ENCODE peak calls at places on chromosomes 4 and X, in ten cellular contexts. B, M, R, Q, N, D, F, E, V and T are unnamed samples.

GRCh38 chrX:12162420-12162819 is 24.1 kb downstream of the FRMPD4 start:
- DNase-seq in B (no peak), M (no peak), R (no peak), Q (no peak), N (no peak), D (no peak), F (peak; percentile 14), E (no peak), V (no peak), T (no peak)

GRCh38 chr4:55184600-55185523 is 59.5 kb upstream of the KDR start:
- DNase-seq in B (no peak), M (no peak), R (no peak), Q (no peak), N (peak; percentile 29), D (peak; percentile 52), F (no peak), E (peak; percentile 66), V (no peak), T (peak; percentile 27)

GRCh38 chr4:145709843-145710242 is 29.9 kb downstream of the C4orf51 start:
- DNase-seq in B (peak; percentile 19), M (no peak), R (no peak), Q (no peak), N (no peak), D (no peak), F (peak; percentile 52), E (no peak), V (no peak), T (no peak)

GRCh38 chrX:135421537-135421931 is 210 bp upstream of the SMIM10L2A start:
- DNase-seq in B (peak; percentile 75), M (peak; percentile 86), R (peak; percentile 78), Q (peak; percentile 93), N (peak; percentile 82), D (peak; percentile 91), F (peak; percentile 7), E (peak; percentile 87), V (peak; percentile 92), T (peak; percentile 86)

GRCh38 chr4:106032851-106033286 is 137.6 kb downstream of the NPNT start:
- DNase-seq in B (no peak), M (no peak), R (no peak), Q (no peak), N (no peak), D (no peak), F (no peak), E (no peak), V (no peak), T (no peak)

GRCh38 chrX:45261005-45261404 is 60.3 kb upstream of the DIPK2B start:
- DNase-seq in B (no peak), M (no peak), R (no peak), Q (no peak), N (no peak), D (no peak), F (no peak), E (no peak), V (no peak), T (no peak)

GRCh38 chr4:88107406-88108107 is 50.9 kb downstream of the ABCG2 start:
- DNase-seq in B (no peak), M (no peak), R (no peak), Q (no peak), N (no peak), D (no peak), F (no peak), E (peak; percentile 40), V (no peak), T (no peak)

GRCh38 chr4:4782969-4783368 is 76.5 kb upstream of the MSX1 start:
- DNase-seq in B (no peak), M (no peak), R (no peak), Q (no peak), N (no peak), D (no peak), F (no peak), E (no peak), V (peak; percentile 72), T (no peak)

GRCh38 chr4:31175242-31175910 is 455.2 kb downstream of the PCDH7 start:
- DNase-seq in B (no peak), M (no peak), R (no peak), Q (no peak), N (no peak), D (no peak), F (no peak), E (no peak), V (no peak), T (no peak)

GRCh38 chr4:158624889-158625478 is 46.7 kb downstream of the C4orf46 start:
- DNase-seq in B (no peak), M (peak; percentile 75), R (no peak), Q (no peak), N (no peak), D (no peak), F (peak; percentile 44), E (peak; percentile 18), V (no peak), T (peak; percentile 23)

GRCh38 chrX:121579016-121579760 is 531.8 kb downstream of the GLUD2 start:
- DNase-seq in B (no peak), M (peak; percentile 45), R (no peak), Q (no peak), N (no peak), D (no peak), F (no peak), E (peak; percentile 26), V (no peak), T (peak; percentile 0)

GRCh38 chr4:106286611-106287010 is 29.4 kb downstream of the TBCK start:
- DNase-seq in B (no peak), M (no peak), R (no peak), Q (no peak), N (no peak), D (no peak), F (no peak), E (no peak), V (no peak), T (no peak)

GRCh38 chr4:143335979-143336827 is 473 bp upstream of the GAB1 start:
- DNase-seq in B (peak; percentile 69), M (peak; percentile 95), R (peak; percentile 73), Q (peak; percentile 96), N (peak; percentile 87), D (no peak), F (peak; percentile 73), E (peak; percentile 92), V (peak; percentile 97), T (peak; percentile 74)

DNA sequence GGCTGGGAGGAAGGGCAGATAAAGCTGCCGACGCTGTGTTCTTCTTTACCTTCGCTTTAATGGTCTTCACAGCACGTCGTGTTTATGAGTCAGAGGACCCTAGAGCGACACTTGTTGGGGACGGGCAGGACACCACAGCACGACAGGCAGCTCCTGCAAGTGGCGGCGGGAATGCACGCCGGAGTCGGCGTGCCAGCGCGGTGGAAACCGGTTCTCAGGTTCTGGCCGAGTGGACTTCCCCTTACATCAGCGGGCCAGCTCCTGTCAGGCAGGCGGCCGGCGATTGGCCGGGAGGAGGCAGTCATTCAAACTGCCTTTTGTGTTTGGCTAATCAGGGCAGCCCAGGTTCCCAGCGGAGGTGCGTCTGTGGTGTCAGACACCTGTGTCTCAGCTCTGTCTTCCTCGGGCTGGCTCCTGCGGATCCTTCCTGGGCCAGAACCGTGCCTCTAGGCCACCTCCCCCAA is 150.9 kb downstream of the SHROOM3 start:
- DNase-seq in B (peak; percentile 51), M (peak; percentile 91), R (peak; percentile 56), Q (no peak), N (peak; percentile 95), D (no peak), F (no peak), E (peak; percentile 95), V (peak; percentile 91), T (peak; percentile 70)
- TF ChIP-seq CTCF in B (peak; percentile 26), M (peak; percentile 18), R (peak; percentile 13), Q (no peak), N (no peak), D (no peak), F (no peak), E (no peak), V (no peak), T (no peak)

GRCh38 chr4:86482851-86483490 is 111.1 kb upstream of the PTPN13 start:
- DNase-seq in B (no peak), M (peak; percentile 94), R (no peak), Q (no peak), N (no peak), D (no peak), F (no peak), E (no peak), V (no peak), T (no peak)
- TF ChIP-seq CTCF in B (no peak), M (peak; percentile 54), R (peak; percentile 36), Q (no peak), N (no peak), D (no peak), F (peak; percentile 6), E (no peak), V (no peak), T (no peak)

GRCh38 chrX:72573158-72573511 is 492 bp upstream of the HDAC8 start:
- DNase-seq in B (no peak), M (no peak), R (no peak), Q (no peak), N (no peak), D (no peak), F (no peak), E (no peak), V (no peak), T (no peak)

GRCh38 chrX:72566448-72566847 is 6.2 kb downstream of the HDAC8 start:
- DNase-seq in B (no peak), M (no peak), R (no peak), Q (no peak), N (no peak), D (no peak), F (no peak), E (no peak), V (no peak), T (no peak)

GRCh38 chrX:72568406-72569092 is 4.1 kb downstream of the HDAC8 start:
- DNase-seq in B (no peak), M (no peak), R (no peak), Q (no peak), N (no peak), D (no peak), F (no peak), E (no peak), V (no peak), T (no peak)

GRCh38 chrX:72572248-72573157 is at the start of gene HDAC8:
- DNase-seq in B (peak; percentile 61), M (peak; percentile 78), R (peak; percentile 11), Q (peak; percentile 91), N (peak; percentile 61), D (peak; percentile 58), F (peak; percentile 40), E (peak; percentile 72), V (peak; percentile 90), T (peak; percentile 66)

GRCh38 chrX:72569786-72570185 is 2.9 kb downstream of the HDAC8 start:
- DNase-seq in B (no peak), M (no peak), R (no peak), Q (no peak), N (no peak), D (no peak), F (peak; percentile 2), E (no peak), V (no peak), T (no peak)
- TF ChIP-seq CTCF in B (no peak), M (no peak), R (no peak), Q (no peak), N (no peak), D (no peak), F (no peak), E (no peak), V (no peak), T (no peak)

DNA sequence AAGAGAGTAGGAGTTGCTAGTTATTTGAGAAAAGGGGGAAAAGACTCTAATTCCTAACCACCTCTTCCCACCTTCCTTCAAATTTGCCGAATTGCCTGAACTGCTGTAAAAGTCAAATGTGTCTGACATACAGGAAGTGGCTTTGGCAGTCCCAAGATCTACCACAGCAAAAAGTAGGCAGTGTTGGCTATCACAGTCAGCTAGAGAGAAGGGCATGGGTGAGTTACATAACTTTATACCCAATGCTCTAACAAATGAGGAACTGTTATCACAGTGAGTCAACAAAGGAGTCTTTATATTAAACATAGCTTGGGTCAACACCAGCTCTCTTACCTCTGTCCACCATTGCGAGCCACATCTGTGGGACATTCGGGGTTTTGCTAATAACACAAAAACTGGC is 2.4 kb upstream of the MBNL3 start:
- DNase-seq in B (no peak), M (no peak), R (no peak), Q (no peak), N (no peak), D (no peak), F (no peak), E (peak; percentile 34), V (no peak), T (peak; percentile 3)
- TF ChIP-seq CTCF in B (no peak), M (no peak), R (peak; percentile 28), Q (no peak), N (no peak), D (no peak), F (no peak), E (no peak), V (no peak), T (no peak)